ENCODE peak calls at places on chromosomes 2 and 18, in five cellular contexts. O is HFF-Myc; V is adipocyte; C is astrocyte of the spinal cord; Z is CD8-positive, alpha-beta memory T cell. S is an unnamed sample.

GRCh38 chr18:62455222-62455621 is 67.6 kb upstream of the ZCCHC2 start:
- DNase-seq in Z (no peak), V (no peak), O (no peak), C (no peak), S (no peak)

GRCh38 chr18:11391636-11392035 is 217.8 kb upstream of the SLC35G4 start:
- DNase-seq in V (peak), O (no peak), C (peak), Z (no peak), S (no peak)

GRCh38 chr2:52936029-52936428 is 831.6 kb upstream of the CHAC2 start:
- DNase-seq in Z (no peak), V (no peak), O (no peak), C (peak), S (no peak)

GRCh38 chr2:63023444-63023843 is 27.2 kb upstream of the OTX1 start:
- DNase-seq in V (peak), C (peak), O (peak), Z (no peak), S (no peak)

GRCh38 chr18:8730080-8730827 is 24.9 kb downstream of the MTCL1 start:
- DNase-seq in C (peak), Z (no peak), V (no peak), O (no peak), S (peak)

GRCh38 chr2:199163901-199164300 is 293.8 kb downstream of the SATB2 start:
- DNase-seq in Z (no peak), V (no peak), O (no peak), C (no peak), S (no peak)

GRCh38 chr2:209238765-209239584 is 184.9 kb upstream of the MAP2 start:
- DNase-seq in Z (no peak), V (no peak), C (no peak), O (no peak), S (no peak)

GRCh38 chr2:193883820-193884219 is 1689.1 kb upstream of the TMEFF2 start:
- DNase-seq in O (no peak), C (no peak), V (no peak), Z (no peak), S (no peak)

GRCh38 chr2:72148391-72148974 is 821 bp upstream of the CYP26B1 start:
- DNase-seq in V (peak), Z (no peak), O (no peak), C (no peak), S (no peak)

GRCh38 chr2:116747103-116747502 is 1067.4 kb upstream of the DDX18 start:
- DNase-seq in C (no peak), O (no peak), V (no peak), Z (no peak), S (no peak)

GRCh38 chr2:240412975-240413812 is 22.3 kb upstream of the GPC1 start:
- DNase-seq in V (no peak), C (no peak), O (no peak), Z (no peak), S (no peak)

GRCh38 chr18:79502785-79503184 is 107.1 kb downstream of the NFATC1 start:
- DNase-seq in C (no peak), Z (no peak), V (peak), O (no peak), S (no peak)

GRCh38 chr2:55107428-55107827 is 57.2 kb upstream of the RTN4 start:
- DNase-seq in V (peak), O (no peak), Z (no peak), C (peak), S (no peak)

GRCh38 chr2:126886201-126886905 is 12.3 kb upstream of the TEX51 start:
- DNase-seq in Z (no peak), V (peak), O (peak), C (peak), S (no peak)
- H3K4me3 ChIP-seq in Z (no peak), V (peak), O (peak), C (peak), S (peak)

GRCh38 chr18:67417864-67418523 is 98.5 kb downstream of the DSEL start:
- DNase-seq in V (peak), C (peak), O (no peak), Z (no peak), S (no peak)
- H3K4me3 ChIP-seq in V (peak), C (no peak), O (no peak), Z (peak), S (no peak)

DNA sequence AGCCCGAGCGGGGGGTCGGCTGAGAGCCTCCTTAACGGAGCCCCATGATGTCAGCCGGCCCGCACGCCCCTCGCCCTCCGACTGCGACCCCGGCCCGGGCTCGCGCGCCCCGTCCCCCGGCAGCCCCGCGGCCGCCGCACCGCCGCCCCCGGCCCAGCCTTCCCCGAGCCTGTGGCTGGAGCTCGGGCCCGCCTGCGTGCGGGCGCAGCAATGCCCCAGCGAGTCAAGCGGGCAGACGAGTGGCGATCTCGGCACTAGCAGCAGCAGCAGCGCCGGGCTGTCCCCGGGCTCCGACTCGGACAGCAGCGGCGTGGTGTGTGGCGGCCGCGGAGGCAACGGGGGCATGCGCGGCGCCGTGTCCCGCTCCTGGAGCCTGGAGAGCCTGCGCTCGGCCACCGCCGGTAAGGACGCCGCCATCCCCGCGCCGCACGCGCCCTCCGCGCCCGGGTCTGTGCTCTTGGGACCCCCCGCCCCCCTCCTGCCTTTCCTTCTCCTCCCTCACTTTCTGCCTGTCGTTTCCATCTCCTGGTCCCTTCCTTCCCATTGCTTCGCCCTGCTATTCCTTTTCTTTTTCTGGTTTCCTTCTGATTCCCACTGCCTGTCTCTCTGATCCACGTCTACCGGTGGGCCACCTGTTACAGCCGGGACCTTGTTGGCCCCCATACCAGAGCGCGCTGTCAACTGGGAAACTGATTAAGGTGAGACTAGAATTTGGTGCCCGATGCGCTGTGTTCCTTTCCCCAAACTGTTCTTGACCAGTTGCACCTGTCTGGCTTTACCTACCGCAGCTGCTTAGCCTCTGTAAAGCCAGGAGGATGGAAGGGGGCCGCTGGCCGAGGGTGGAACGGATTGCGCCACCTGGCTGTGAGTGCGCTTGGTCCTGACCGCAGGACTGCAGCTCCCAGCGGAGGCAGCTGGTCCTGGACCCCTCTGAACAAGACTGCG is 127.4 kb downstream of the ARHGEF4 start:
- DNase-seq in O (no peak), Z (no peak), C (no peak), V (peak), S (no peak)
- H3K4me3 ChIP-seq in O (no peak), Z (no peak), C (no peak), V (peak), S (no peak)

GRCh38 chr18:58862404-58862803 is 2.3 kb upstream of the ZNF532 start:
- DNase-seq in Z (no peak), O (no peak), C (no peak), V (no peak), S (no peak)
- H3K4me3 ChIP-seq in Z (no peak), O (peak), C (peak), V (peak), S (peak)

DNA sequence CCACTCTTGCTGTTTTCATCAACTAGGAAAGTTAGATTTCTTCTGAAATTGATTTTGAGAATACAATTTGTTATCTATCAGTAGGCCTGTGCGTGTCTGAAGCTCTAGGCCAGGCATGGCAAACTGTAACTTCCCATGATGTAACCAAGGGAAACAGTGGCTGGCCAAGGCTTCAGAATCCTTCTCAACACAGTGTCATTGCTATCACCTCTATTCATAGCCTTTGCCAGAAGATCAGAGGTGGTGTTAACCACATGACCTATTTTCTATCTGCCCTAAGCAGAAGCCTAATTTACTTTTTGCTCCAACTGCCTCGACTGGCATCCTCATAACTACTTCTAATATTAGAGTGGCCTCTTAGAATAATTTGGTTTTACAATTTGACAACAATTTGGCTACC is 2.5 kb downstream of the ITGB6 start:
- DNase-seq in O (no peak), Z (no peak), C (no peak), V (no peak), S (no peak)
- H3K4me3 ChIP-seq in O (no peak), Z (no peak), C (no peak), V (no peak), S (no peak)

S was measured in astrocyte of the cerebellum.